ENCODE peak calls at places on chromosome 15, in ten cellular contexts. S, Y, Q, V, A, D, H, R, P and L are unnamed samples.

GRCh38 chr15:34481370-34481769 is 43.8 kb upstream of the GOLGA8A start:
- DNase-seq in S (no peak), Y (no peak), Q (no peak), V (no peak), A (no peak), D (no peak), H (no peak), R (no peak), P (no peak), L (no peak)

GRCh38 chr15:38477637-38478036 is 23.7 kb downstream of the FAM98B start:
- DNase-seq in S (no peak), Y (no peak), Q (no peak), V (no peak), A (no peak), D (no peak), H (peak), R (no peak), P (no peak), L (no peak)

GRCh38 chr15:39581501-39582285 is 814 bp downstream of the THBS1 start:
- DNase-seq in S (peak), Y (peak), Q (peak), V (no peak), A (peak), D (peak), H (peak), R (peak), P (peak), L (peak)

GRCh38 chr15:38536201-38536676 is 28.4 kb downstream of the RASGRP1 start:
- DNase-seq in S (no peak), Y (no peak), Q (peak), V (no peak), A (peak), D (peak), H (peak), R (no peak), P (no peak), L (no peak)

GRCh38 chr15:101479851-101480612 is 9.5 kb downstream of the PCSK6 start:
- DNase-seq in S (no peak), Y (no peak), Q (no peak), V (no peak), A (no peak), D (no peak), H (no peak), R (no peak), P (peak), L (no peak)

GRCh38 chr15:90456236-90456635 is 68.2 kb downstream of the IQGAP1 start:
- DNase-seq in S (peak), Y (no peak), Q (no peak), V (no peak), A (no peak), D (no peak), H (no peak), R (no peak), P (peak), L (no peak)

GRCh38 chr15:43463542-43463941 is 29.4 kb downstream of the TP53BP1 start:
- DNase-seq in S (no peak), Y (no peak), Q (no peak), V (no peak), A (peak), D (peak), H (peak), R (no peak), P (no peak), L (no peak)

GRCh38 chr15:65386886-65387285 is 9.1 kb upstream of the IGDCC3 start:
- DNase-seq in S (no peak), Y (no peak), Q (no peak), V (no peak), A (no peak), D (no peak), H (no peak), R (no peak), P (no peak), L (no peak)

GRCh38 chr15:59299919-59300617 is 72.6 kb downstream of the MYO1E start:
- DNase-seq in S (no peak), Y (peak), Q (no peak), V (peak), A (peak), D (peak), H (peak), R (peak), P (peak), L (peak)

GRCh38 chr15:42427429-42428223 is 63.3 kb downstream of the ZNF106 start:
- DNase-seq in S (no peak), Y (no peak), Q (no peak), V (no peak), A (peak), D (peak), H (peak), R (no peak), P (no peak), L (peak)

GRCh38 chr15:97346221-97346620 is 614.3 kb upstream of the ARRDC4 start:
- DNase-seq in S (no peak), Y (no peak), Q (no peak), V (no peak), A (no peak), D (no peak), H (no peak), R (no peak), P (no peak), L (no peak)

GRCh38 chr15:69607101-69607500 is 154.5 kb downstream of the RPLP1 start:
- DNase-seq in S (peak), Y (no peak), Q (no peak), V (no peak), A (no peak), D (peak), H (no peak), R (no peak), P (peak), L (no peak)

GRCh38 chr15:48954538-48954937 is 9.2 kb downstream of the SHC4 start:
- DNase-seq in S (peak), Y (no peak), Q (peak), V (no peak), A (peak), D (peak), H (peak), R (no peak), P (peak), L (peak)

GRCh38 chr15:51776952-51777574 is 25.7 kb downstream of the TMOD2 start:
- DNase-seq in S (peak), Y (peak), Q (peak), V (peak), A (peak), D (peak), H (peak), R (no peak), P (peak), L (peak)

GRCh38 chr15:58136731-58137130 is 1.4 kb upstream of the AQP9 start:
- DNase-seq in S (no peak), Y (no peak), Q (no peak), V (no peak), A (no peak), D (peak), H (no peak), R (no peak), P (no peak), L (peak)

GRCh38 chr15:70526221-70526973 is 237.0 kb downstream of the UACA start:
- DNase-seq in S (no peak), Y (no peak), Q (no peak), V (no peak), A (no peak), D (peak), H (peak), R (peak), P (peak), L (peak)

GRCh38 chr15:64507293-64507802 is 47.0 kb downstream of the ZNF609 start:
- DNase-seq in S (no peak), Y (no peak), Q (no peak), V (no peak), A (peak), D (peak), H (peak), R (peak), P (no peak), L (no peak)

GRCh38 chr15:72198410-72199270 is 1.1 kb upstream of the GRAMD2A start:
- DNase-seq in S (peak), Y (no peak), Q (no peak), V (no peak), A (no peak), D (no peak), H (no peak), R (no peak), P (peak), L (no peak)

GRCh38 chr15:33735637-33736247 is 232.6 kb upstream of the CHRM5 start:
- DNase-seq in S (peak), Y (peak), Q (no peak), V (no peak), A (peak), D (peak), H (peak), R (no peak), P (peak), L (peak)

GRCh38 chr15:40157748-40158447 is 3.0 kb upstream of the BUB1B start:
- DNase-seq in S (no peak), Y (no peak), Q (peak), V (no peak), A (no peak), D (no peak), H (no peak), R (no peak), P (no peak), L (no peak)

GRCh38 chr15:70271422-70272088 is 173.8 kb upstream of the TLE3 start:
- DNase-seq in S (no peak), Y (no peak), Q (no peak), V (no peak), A (peak), D (peak), H (peak), R (no peak), P (peak), L (peak)

GRCh38 chr15:36469567-36469966 is 109.9 kb upstream of the CDIN1 start:
- DNase-seq in S (no peak), Y (no peak), Q (no peak), V (no peak), A (peak), D (peak), H (peak), R (no peak), P (no peak), L (no peak)

GRCh38 chr15:48710952-48711495 is 65.5 kb upstream of the FBN1 start:
- DNase-seq in S (peak), Y (no peak), Q (no peak), V (no peak), A (no peak), D (peak), H (no peak), R (no peak), P (peak), L (no peak)

GRCh38 chr15:54082836-54083492 is 104.7 kb downstream of the UNC13C start:
- DNase-seq in S (peak), Y (no peak), Q (no peak), V (no peak), A (peak), D (no peak), H (peak), R (no peak), P (peak), L (peak)

GRCh38 chr15:23860290-23860751 is 173.2 kb upstream of the NDN start:
- DNase-seq in S (peak), Y (no peak), Q (peak), V (no peak), A (no peak), D (no peak), H (no peak), R (no peak), P (peak), L (no peak)

GRCh38 chr15:81330351-81331085 is 6.6 kb upstream of the STARD5 start:
- DNase-seq in S (no peak), Y (no peak), Q (no peak), V (no peak), A (no peak), D (peak), H (no peak), R (no peak), P (no peak), L (no peak)

GRCh38 chr15:50798684-50799083 is 33.2 kb upstream of the SPPL2A start:
- DNase-seq in S (no peak), Y (no peak), Q (no peak), V (no peak), A (peak), D (no peak), H (peak), R (no peak), P (no peak), L (peak)

GRCh38 chr15:33980159-33980558 is 11.9 kb downstream of the CHRM5 start:
- DNase-seq in S (no peak), Y (no peak), Q (no peak), V (no peak), A (no peak), D (no peak), H (no peak), R (no peak), P (no peak), L (no peak)

GRCh38 chr15:42151736-42152135 is 4.7 kb downstream of the PLA2G4F start:
- DNase-seq in S (no peak), Y (no peak), Q (no peak), V (no peak), A (no peak), D (no peak), H (no peak), R (no peak), P (no peak), L (no peak)

GRCh38 chr15:31264534-31265089 is 62.0 kb upstream of the KLF13 start:
- DNase-seq in S (no peak), Y (no peak), Q (no peak), V (no peak), A (no peak), D (no peak), H (no peak), R (peak), P (peak), L (no peak)
- H3K4me3 ChIP-seq in S (no peak), Y (no peak), Q (no peak), V (no peak), A (no peak), D (no peak), H (no peak), R (no peak), P (no peak), L (no peak)

GRCh38 chr15:67783303-67783702 is 42.0 kb upstream of the SKOR1 start:
- DNase-seq in S (no peak), Y (peak), Q (peak), V (peak), A (no peak), D (no peak), H (no peak), R (no peak), P (peak), L (no peak)
- H3K4me3 ChIP-seq in S (no peak), Y (peak), Q (no peak), V (no peak), A (no peak), D (no peak), H (no peak), R (no peak), P (no peak), L (no peak)

GRCh38 chr15:85412956-85413854 is 32.8 kb downstream of the AKAP13 start:
- DNase-seq in S (no peak), Y (peak), Q (no peak), V (peak), A (peak), D (peak), H (peak), R (peak), P (peak), L (peak)
- H3K4me3 ChIP-seq in S (no peak), Y (no peak), Q (no peak), V (peak), A (no peak), D (peak), H (no peak), R (no peak), P (peak), L (no peak)

DNA sequence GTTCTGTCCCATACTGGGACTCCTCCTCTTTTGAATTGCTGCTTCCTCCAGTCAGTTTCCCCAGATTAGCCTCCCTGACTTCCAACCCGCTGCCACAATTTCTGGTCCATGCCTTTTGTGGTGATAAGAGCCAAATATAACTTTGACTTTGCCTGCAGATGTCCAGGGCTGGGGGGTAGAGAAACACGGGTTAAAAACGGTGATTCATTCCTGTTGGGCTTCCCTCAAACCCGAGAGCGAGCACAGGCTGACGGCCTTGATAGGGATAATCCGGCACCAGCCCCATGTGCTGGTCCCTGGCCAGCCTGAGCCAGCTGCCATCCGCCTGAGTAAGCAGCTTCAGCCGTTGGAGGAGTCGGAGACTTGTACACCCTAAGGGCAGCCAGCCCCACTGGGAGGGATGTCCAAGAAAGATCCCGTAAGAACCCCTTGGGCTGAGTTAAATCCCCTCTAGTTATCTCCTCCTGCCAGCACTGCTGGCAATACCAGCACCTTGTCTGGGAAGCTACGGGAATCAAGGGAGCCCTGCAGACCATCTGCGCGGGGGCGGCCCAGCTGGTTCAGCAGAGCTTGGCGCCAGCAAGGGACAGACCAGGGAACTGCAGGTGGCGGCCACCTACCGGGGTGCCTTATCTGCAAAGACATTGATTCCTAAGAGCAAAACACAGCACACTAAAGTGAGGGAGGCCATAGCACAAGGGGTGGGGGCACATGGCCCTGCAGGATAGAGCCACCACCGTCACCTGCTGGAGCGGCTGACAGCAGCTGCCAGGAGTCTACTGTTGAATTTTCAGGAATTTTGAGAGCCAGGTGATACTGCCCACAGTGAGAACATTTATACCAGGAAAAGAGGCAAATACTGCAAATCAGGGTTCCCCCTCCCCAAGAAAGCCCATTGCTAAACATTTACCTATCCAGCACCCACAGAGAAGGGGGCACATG is 18.1 kb downstream of the CSPG4 start:
- DNase-seq in S (peak), Y (no peak), Q (peak), V (no peak), A (peak), D (peak), H (peak), R (peak), P (peak), L (peak)
- H3K4me3 ChIP-seq in S (no peak), Y (no peak), Q (no peak), V (no peak), A (no peak), D (no peak), H (no peak), R (no peak), P (no peak), L (no peak)

DNA sequence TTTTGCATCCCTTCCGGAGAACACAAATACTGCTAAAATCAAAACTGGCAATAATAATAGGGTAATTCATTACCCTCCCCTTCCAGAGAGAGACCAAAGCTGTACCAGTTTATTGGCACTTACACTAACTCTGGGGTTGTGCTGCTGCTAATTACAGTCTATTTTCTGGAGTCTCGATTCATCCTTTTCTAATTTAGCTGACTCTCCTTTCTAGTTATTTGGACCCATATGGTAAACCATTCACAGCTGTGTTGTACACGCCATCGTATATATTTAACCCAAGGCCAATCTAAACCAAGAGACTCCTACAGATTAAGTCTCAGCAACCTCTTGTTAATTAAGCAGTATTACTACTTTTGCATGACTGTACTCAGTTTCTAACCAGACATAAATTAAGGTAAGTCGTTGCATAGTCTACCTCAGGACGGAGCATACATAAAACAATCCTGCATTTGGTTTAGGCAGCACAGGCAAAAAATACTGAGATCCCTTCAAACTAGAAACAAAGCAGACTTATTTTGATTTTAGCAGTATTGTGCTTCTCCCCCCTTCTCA is 22.5 kb downstream of the ANXA2 start:
- DNase-seq in S (no peak), Y (no peak), Q (no peak), V (no peak), A (no peak), D (no peak), H (no peak), R (no peak), P (peak), L (no peak)
- H3K4me3 ChIP-seq in S (no peak), Y (no peak), Q (no peak), V (no peak), A (peak), D (peak), H (no peak), R (no peak), P (peak), L (peak)

DNA sequence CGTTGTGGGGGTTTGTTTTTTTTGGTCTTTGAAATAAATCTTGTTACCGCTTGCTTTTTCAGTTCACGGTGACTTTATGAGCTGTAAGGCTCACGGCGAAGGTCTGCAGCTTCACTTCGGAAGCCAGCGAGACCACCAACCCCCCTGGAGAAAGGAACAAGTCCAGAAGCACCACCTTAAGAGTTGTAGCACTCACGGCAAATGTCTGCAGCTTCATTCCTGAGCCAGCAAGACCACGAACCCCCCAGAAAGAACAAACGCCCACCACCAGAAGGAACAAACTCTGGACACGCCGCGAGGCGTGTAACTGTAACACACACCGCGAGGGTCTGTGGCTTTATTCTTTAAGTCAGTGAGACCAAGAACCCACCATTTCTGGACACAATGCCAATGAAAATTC is 28.9 kb downstream of the GOLGA6A start:
- DNase-seq in S (no peak), Y (no peak), Q (no peak), V (no peak), A (no peak), D (no peak), H (no peak), R (no peak), P (no peak), L (no peak)
- H3K4me3 ChIP-seq in S (no peak), Y (no peak), Q (no peak), V (no peak), A (no peak), D (no peak), H (no peak), R (no peak), P (no peak), L (no peak)